ENCODE peak calls at places on chromosomes 7 and 10, in four cellular contexts. N is AG04450, J is astrocyte of the spinal cord, X is fibroblast of pulmonary artery. P is an unnamed sample.

GRCh38 chr7:250523-250922 is 39.4 kb upstream of the FOXL3 start:
- DNase-seq in N (no peak), J (no peak), X (no peak), P (no peak)

GRCh38 chr10:126930506-126931458 is 25.6 kb downstream of the DOCK1 start:
- DNase-seq in N (peak), J (peak), X (peak), P (no peak)

GRCh38 chr10:94622666-94623205 is 60.8 kb upstream of the CYP2C18 start:
- DNase-seq in N (no peak), J (no peak), X (no peak), P (no peak)

GRCh38 chr7:84705079-84705478 is 481.8 kb downstream of the SEMA3D start:
- DNase-seq in N (no peak), J (no peak), X (no peak), P (no peak)

GRCh38 chr7:1253591-1254207 is 21.0 kb downstream of the UNCX start:
- DNase-seq in N (no peak), J (no peak), X (no peak), P (no peak)

GRCh38 chr7:48296976-48297375 is 125.7 kb downstream of the ABCA13 start:
- DNase-seq in N (no peak), J (no peak), X (no peak), P (no peak)

GRCh38 chr10:51035344-51035743 is 38.9 kb upstream of the PRKG1 start:
- DNase-seq in N (no peak), J (no peak), X (no peak), P (no peak)

GRCh38 chr10:125977206-125977605 is 80.8 kb downstream of the FANK1 start:
- DNase-seq in N (no peak), J (no peak), X (no peak), P (no peak)

GRCh38 chr7:113197274-113197673 is 78.9 kb upstream of the SMIM30 start:
- DNase-seq in N (peak), J (peak), X (peak), P (no peak)

GRCh38 chr7:154795437-154795836 is 207.5 kb downstream of the PAXIP1 start:
- DNase-seq in N (no peak), J (no peak), X (no peak), P (no peak)

GRCh38 chr10:13165177-13165576 is 3.8 kb downstream of the MCM10 start:
- DNase-seq in N (no peak), J (no peak), X (no peak), P (no peak)

GRCh38 chr10:95168694-95169093 is 25.3 kb upstream of the ACSM6 start:
- DNase-seq in N (no peak), J (no peak), X (no peak), P (no peak)

GRCh38 chr10:78489034-78489433 is 455.4 kb downstream of the RPS24 start:
- DNase-seq in N (no peak), J (no peak), X (no peak), P (no peak)

GRCh38 chr10:47050618-47051455 is 139.6 kb downstream of the PTPN20 start:
- DNase-seq in N (no peak), J (no peak), X (no peak), P (no peak)

GRCh38 chr10:43461950-43462349 is 25.0 kb downstream of the ZNF487 start:
- DNase-seq in N (peak), J (peak), X (peak), P (no peak)

GRCh38 chr7:37912756-37913155 is 3.9 kb downstream of the SFRP4 start:
- DNase-seq in N (no peak), J (peak), X (no peak), P (no peak)

GRCh38 chr10:5561704-5562645 is 37.2 kb downstream of the CALML3 start:
- DNase-seq in N (no peak), J (no peak), X (no peak), P (no peak)

GRCh38 chr7:80468931-80469714 is 42.7 kb downstream of the GNAT3 start:
- DNase-seq in N (no peak), J (no peak), X (peak), P (no peak)

GRCh38 chr7:147012670-147013069 is 896.1 kb downstream of the CNTNAP2 start:
- DNase-seq in N (no peak), J (no peak), X (no peak), P (no peak)

GRCh38 chr7:36207451-36208291 is 54.6 kb downstream of the EEPD1 start:
- DNase-seq in N (peak), J (peak), X (peak), P (no peak)
- TF ChIP-seq CTCF in N (no peak), J (peak), X (no peak), P (no peak)

GRCh38 chr10:116118851-116119250 is 154.2 kb downstream of the GFRA1 start:
- DNase-seq in N (no peak), J (no peak), X (no peak), P (no peak)

GRCh38 chr10:116124777-116125176 is 148.2 kb downstream of the GFRA1 start:
- DNase-seq in N (no peak), J (no peak), X (no peak), P (no peak)

GRCh38 chr10:116122664-116123063 is 150.3 kb downstream of the GFRA1 start:
- DNase-seq in N (no peak), J (no peak), X (no peak), P (no peak)

GRCh38 chr10:116122126-116122525 is 150.9 kb downstream of the GFRA1 start:
- DNase-seq in N (no peak), J (no peak), X (no peak), P (no peak)

GRCh38 chr10:116120688-116121087 is 152.3 kb downstream of the GFRA1 start:
- DNase-seq in N (no peak), J (no peak), X (no peak), P (no peak)
- TF ChIP-seq CTCF in N (no peak), J (peak), X (no peak), P (peak)

GRCh38 chr10:809671-810350 is 120.3 kb upstream of the DIP2C start:
- DNase-seq in N (no peak), J (no peak), X (no peak), P (no peak)

GRCh38 chr10:812787-813186 is 118.7 kb downstream of the LARP4B start:
- DNase-seq in N (no peak), J (no peak), X (no peak), P (no peak)

GRCh38 chr10:811781-812180 is 119.7 kb downstream of the LARP4B start:
- DNase-seq in N (no peak), J (no peak), X (no peak), P (no peak)

GRCh38 chr10:811379-811778 is 120.1 kb downstream of the LARP4B start:
- DNase-seq in N (no peak), J (no peak), X (no peak), P (no peak)

GRCh38 chr10:810351-810846 is 120.9 kb upstream of the DIP2C start:
- DNase-seq in N (no peak), J (peak), X (peak), P (no peak)
- TF ChIP-seq CTCF in N (peak), J (peak), X (peak), P (peak)

GRCh38 chr7:156527458-156527890 is 113.1 kb upstream of the RNF32 start:
- DNase-seq in N (no peak), J (no peak), X (no peak), P (no peak)
- TF ChIP-seq CTCF in N (no peak), J (no peak), X (no peak), P (no peak)

GRCh38 chr10:86363184-86363832 is 3.3 kb downstream of the GRID1 start:
- DNase-seq in N (no peak), J (no peak), X (no peak), P (peak)
- TF ChIP-seq CTCF in N (no peak), J (peak), X (no peak), P (no peak)

DNA sequence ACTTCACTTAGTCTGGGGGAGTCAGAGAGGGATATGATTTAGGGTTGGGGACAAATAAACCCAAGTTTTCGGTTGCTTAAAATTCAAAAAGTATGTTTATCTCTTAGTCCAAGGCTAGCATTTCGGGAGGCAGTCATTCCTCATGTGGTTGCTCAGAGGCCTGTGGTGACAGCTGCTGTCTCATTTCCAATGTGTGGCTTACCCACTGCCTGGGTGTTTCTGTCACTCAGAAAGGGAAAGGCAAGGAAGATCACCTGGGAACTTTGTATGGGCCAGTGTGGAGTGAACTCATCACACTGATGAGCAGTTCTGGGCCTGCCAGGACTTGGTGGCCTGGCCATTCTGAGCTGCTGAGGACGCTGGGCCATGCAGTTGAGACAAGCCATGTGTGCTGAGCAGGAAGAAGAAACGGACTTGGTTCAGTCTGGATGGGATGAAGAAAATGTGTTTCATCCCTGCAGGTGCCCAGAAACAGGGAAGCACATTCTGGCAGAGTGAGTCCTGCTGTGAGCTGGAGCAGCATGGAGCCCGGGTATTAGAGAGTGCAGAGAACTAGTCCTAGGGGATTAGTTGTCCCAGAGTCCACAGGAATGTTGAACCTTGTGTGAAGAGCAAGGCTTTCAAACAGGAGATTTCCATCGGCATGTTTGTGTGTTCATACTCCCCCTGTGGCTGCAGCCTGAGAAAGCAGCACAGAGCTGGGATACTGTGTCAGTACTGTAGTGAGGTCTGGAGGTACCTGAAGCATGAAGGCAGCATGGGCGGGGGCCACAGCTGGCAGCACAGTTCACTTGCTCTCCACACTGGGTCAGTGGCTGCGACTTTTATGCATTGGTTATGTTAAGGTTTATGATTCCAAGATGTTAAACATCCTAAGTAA is 211.1 kb upstream of the IGFBP3 start:
- DNase-seq in N (no peak), J (peak), X (no peak), P (no peak)
- TF ChIP-seq CTCF in N (peak), J (peak), X (peak), P (no peak)

DNA sequence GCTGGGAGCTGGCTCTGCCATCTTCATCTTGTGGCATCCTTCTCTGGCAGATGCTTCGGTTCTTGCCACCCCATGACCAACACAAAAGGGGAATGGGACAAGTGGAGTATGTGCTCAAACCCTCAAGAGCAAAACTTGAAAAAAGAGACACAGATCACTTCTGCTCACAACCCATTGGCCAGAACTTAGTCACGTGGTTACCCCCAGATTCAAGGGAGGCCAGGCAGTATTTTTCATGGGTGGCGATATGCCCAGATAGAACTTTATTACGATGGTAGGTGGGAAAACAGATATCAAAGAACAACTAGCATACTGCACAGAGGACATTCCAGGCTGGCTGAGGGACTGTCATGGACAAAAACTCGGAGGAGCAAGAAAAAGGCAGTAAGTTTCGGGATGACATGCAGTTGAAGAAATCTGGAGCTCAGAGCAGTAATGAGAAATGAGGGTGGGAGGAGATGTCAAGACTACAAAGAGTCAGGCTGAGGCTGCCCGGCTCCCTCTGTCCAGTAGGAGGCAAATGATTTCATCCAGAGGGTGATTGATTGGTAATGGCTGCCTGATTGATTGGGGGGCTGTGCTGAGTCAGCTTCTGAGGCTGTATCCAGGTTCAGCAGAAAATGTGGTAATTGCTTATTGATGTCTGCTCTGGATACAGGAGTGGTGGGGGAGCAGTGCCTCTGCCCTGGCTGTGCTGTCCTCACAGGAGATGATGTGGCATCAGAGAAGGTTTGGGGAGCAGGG is 25.3 kb downstream of the COL13A1 start:
- DNase-seq in N (no peak), J (no peak), X (no peak), P (no peak)
- TF ChIP-seq CTCF in N (peak), J (peak), X (no peak), P (no peak)

GRCh38 chr7:6111041-6111440 is 79.9 kb downstream of the ANKRD61 start:
- DNase-seq in N (no peak), J (no peak), X (no peak), P (no peak)

GRCh38 chr7:6107924-6108323 is 76.7 kb downstream of the ANKRD61 start:
- DNase-seq in N (no peak), J (no peak), X (no peak), P (no peak)

DNA sequence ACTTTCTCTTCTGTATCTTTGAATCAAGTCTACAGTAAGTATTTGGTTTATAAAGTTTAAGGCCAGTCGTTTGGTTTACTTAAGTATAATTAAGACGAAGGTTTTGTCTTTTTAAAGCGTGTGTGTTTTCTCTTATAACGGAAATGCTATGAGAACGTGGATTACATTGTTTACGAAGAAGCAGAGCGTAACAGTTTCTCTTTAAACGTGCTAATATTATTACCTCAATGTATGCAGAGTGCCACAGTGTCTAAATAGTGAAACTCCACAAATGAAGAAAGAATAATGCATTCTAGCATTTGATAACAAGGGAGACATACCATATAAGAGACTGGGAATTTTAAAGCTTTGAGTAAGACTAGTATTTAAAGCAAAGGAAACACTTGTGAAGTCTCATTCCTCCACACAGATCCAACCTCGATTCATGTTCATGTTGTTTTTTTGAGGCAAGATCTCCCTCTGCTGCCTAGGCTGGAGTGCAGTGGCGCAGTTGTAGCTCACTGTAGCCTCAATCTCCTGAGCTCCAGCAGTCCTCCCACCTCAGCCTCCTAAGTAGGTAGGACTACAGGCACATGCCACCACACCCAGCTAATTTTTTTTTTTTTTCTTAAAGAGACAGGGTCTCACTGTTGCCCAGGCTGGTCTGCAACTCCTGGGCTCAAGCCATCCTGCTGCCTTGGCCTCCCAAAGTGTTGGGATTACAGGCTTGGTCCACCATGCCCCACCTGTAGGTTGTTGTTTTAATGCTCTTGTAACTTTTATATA is 75.1 kb downstream of the ANKRD61 start:
- DNase-seq in N (no peak), J (peak), X (peak), P (no peak)
- TF ChIP-seq CTCF in N (peak), J (peak), X (peak), P (peak)

DNA sequence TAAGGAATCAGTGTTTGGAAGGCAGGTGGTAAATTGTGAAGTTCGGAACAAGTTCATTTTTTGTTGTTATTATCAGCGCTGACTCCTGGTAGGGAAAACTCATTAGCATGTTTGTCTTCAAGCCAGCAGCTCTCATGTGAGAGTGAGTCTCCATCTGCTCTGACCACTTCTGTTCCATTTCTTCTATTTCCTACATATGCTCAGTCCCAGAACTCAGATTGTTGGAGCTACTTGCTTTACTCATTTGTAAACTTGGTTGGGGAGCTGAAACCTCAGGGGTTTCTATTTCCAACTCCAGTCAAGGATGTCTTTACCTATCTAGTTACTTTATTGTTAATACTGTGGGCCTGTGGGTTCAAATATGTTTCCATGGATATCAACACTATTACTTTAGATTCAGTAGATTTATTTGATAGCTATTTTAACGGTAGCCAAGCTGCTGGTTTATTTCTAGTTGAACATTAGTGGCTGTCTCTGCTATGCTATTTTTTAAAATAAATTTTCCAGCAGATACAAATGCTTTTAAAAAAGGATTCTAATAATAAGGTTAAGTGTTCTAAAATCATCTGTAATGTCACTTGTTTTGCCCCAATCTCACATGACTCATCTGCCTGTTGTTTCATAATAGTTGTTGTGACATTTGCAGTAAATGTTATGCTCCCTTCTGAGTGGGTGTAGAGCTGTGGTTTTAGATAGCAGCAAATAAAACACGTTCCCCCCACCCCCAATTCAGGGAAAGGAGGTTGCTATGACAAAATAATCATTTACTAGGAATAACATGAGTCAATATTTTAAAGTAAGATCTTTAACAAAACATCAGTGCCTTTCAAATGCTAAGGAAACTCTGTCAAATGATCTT is 143.3 kb downstream of the HDAC9 start:
- DNase-seq in N (no peak), J (peak), X (peak), P (no peak)
- TF ChIP-seq CTCF in N (no peak), J (no peak), X (no peak), P (no peak)

GRCh38 chr7:17166824-17167379 is 131.6 kb upstream of the AHR start:
- DNase-seq in N (no peak), J (no peak), X (no peak), P (no peak)

GRCh38 chr7:17176633-17177032 is 121.8 kb upstream of the AHR start:
- DNase-seq in N (no peak), J (no peak), X (no peak), P (no peak)

GRCh38 chr7:17168399-17168798 is 130.1 kb upstream of the AHR start:
- DNase-seq in N (no peak), J (no peak), X (no peak), P (no peak)

DNA sequence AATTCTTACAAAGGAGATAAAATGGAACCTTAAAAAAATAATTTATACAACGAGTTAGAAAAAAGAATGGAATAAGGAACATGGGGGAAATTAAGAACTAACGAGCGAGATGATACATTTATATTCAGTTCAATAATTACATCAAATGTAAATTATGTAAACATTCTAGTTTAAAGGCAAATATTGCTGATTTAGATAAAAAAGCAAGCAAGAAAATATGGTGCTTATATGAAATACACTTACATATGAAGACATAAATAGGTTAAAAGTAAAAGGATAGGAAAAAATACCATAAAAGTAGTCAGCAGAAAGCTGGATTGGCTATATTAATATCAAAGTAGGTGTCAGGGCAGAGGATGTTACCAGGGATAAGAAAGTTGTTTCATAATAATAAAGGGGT is 127.0 kb upstream of the AHR start:
- DNase-seq in N (no peak), J (no peak), X (no peak), P (no peak)
- TF ChIP-seq CTCF in N (no peak), J (no peak), X (no peak), P (no peak)

P was measured in D721Med.